ENCODE peak calls at places on chromosomes 4 and X, in four cellular contexts. One of them, this sample, is unnamed.

GRCh38 chr4:17347445-17347844 is 164.4 kb downstream of the QDPR start:
- DNase-seq in A549: peak
- DNase-seq in HepG2: peak
- DNase-seq in IMR-90: peak
- DNase-seq in this sample: peak

GRCh38 chrX:51614353-51614752 is 4.4 kb downstream of the CENPVL3 start:
- DNase-seq in A549: peak
- DNase-seq in HepG2: peak
- DNase-seq in IMR-90: peak
- DNase-seq in this sample: peak

GRCh38 chrX:86946569-86946968 is 571.0 kb upstream of the KLHL4 start:
- DNase-seq in A549: peak
- DNase-seq in IMR-90: peak
- DNase-seq in HepG2: peak
- DNase-seq in this sample: peak

GRCh38 chrX:46551494-46552128 is 6.4 kb upstream of the ZNF674 start:
- DNase-seq in A549: no peak
- DNase-seq in IMR-90: peak
- DNase-seq in HepG2: no peak
- DNase-seq in this sample: no peak

GRCh38 chr4:136551753-136552152 is 980.5 kb downstream of the PCDH18 start:
- DNase-seq in A549: no peak
- DNase-seq in IMR-90: no peak
- DNase-seq in HepG2: no peak
- DNase-seq in this sample: no peak

GRCh38 chr4:53050361-53050774 is 188.3 kb downstream of the RASL11B start:
- DNase-seq in IMR-90: no peak
- DNase-seq in A549: no peak
- DNase-seq in HepG2: no peak
- DNase-seq in this sample: no peak

GRCh38 chr4:76182463-76182862 is 31.2 kb downstream of the SCARB2 start:
- DNase-seq in IMR-90: no peak
- DNase-seq in HepG2: no peak
- DNase-seq in A549: no peak
- DNase-seq in this sample: no peak

GRCh38 chr4:94452476-94453300 is 946 bp downstream of the PDLIM5 start:
- DNase-seq in HepG2: peak
- DNase-seq in IMR-90: peak
- DNase-seq in A549: peak
- DNase-seq in this sample: peak

GRCh38 chr4:3176625-3177229 is 72.2 kb upstream of the MSANTD1 start:
- DNase-seq in A549: no peak
- DNase-seq in HepG2: no peak
- DNase-seq in IMR-90: no peak
- DNase-seq in this sample: no peak

GRCh38 chr4:71689822-71690221 is 94.1 kb downstream of the GC start:
- DNase-seq in A549: no peak
- DNase-seq in HepG2: no peak
- DNase-seq in IMR-90: no peak
- DNase-seq in this sample: no peak

GRCh38 chr4:163528618-163529017 is 34.1 kb downstream of the TMA16 start:
- DNase-seq in HepG2: no peak
- DNase-seq in A549: no peak
- DNase-seq in IMR-90: no peak
- DNase-seq in this sample: no peak

GRCh38 chrX:105658136-105658535 is 164.2 kb upstream of the NRK start:
- DNase-seq in HepG2: no peak
- DNase-seq in A549: no peak
- DNase-seq in IMR-90: no peak
- DNase-seq in this sample: no peak

GRCh38 chr4:139154538-139154937 is 22.5 kb downstream of the ELF2 start:
- DNase-seq in A549: no peak
- DNase-seq in HepG2: peak
- DNase-seq in IMR-90: no peak
- DNase-seq in this sample: peak

GRCh38 chr4:102478186-102478585 is 23.0 kb upstream of the NFKB1 start:
- DNase-seq in HepG2: peak
- DNase-seq in A549: no peak
- DNase-seq in IMR-90: no peak
- DNase-seq in this sample: no peak

GRCh38 chr4:40173470-40173875 is 23.4 kb upstream of the RHOH start:
- DNase-seq in A549: no peak
- DNase-seq in IMR-90: no peak
- DNase-seq in HepG2: no peak
- DNase-seq in this sample: no peak

GRCh38 chr4:144645621-144646522 is at the start of gene HHIP:
- DNase-seq in IMR-90: peak
- DNase-seq in HepG2: peak
- DNase-seq in A549: peak
- DNase-seq in this sample: peak

GRCh38 chr4:112361181-112361791 is 64.1 kb downstream of the ALPK1 start:
- DNase-seq in IMR-90: peak
- DNase-seq in A549: peak
- DNase-seq in HepG2: peak
- DNase-seq in this sample: no peak

GRCh38 chrX:129931411-129932136 is 25.6 kb downstream of the UTP14A start:
- DNase-seq in IMR-90: peak
- DNase-seq in A549: peak
- DNase-seq in HepG2: peak
- DNase-seq in this sample: peak

GRCh38 chr4:124943145-124943889 is 230.8 kb upstream of the ANKRD50 start:
- DNase-seq in IMR-90: no peak
- DNase-seq in HepG2: no peak
- DNase-seq in A549: peak
- DNase-seq in this sample: no peak

GRCh38 chrX:10729000-10729399 is 108.6 kb upstream of the MID1 start:
- DNase-seq in IMR-90: no peak
- DNase-seq in HepG2: no peak
- DNase-seq in A549: no peak
- DNase-seq in this sample: no peak

GRCh38 chr4:14084598-14084997 is 457.1 kb upstream of the BOD1L1 start:
- DNase-seq in IMR-90: no peak
- DNase-seq in HepG2: no peak
- DNase-seq in A549: no peak
- DNase-seq in this sample: no peak

GRCh38 chrX:69031971-69032391 is 133.3 kb downstream of the PJA1 start:
- DNase-seq in HepG2: no peak
- DNase-seq in A549: no peak
- DNase-seq in IMR-90: peak
- DNase-seq in this sample: no peak

GRCh38 chrX:121958886-121959285 is 911.5 kb downstream of the GLUD2 start:
- DNase-seq in A549: no peak
- DNase-seq in IMR-90: no peak
- DNase-seq in HepG2: no peak
- DNase-seq in this sample: no peak

GRCh38 chrX:97766496-97767095 is 882.9 kb downstream of the RPA4 start:
- DNase-seq in A549: no peak
- DNase-seq in IMR-90: no peak
- DNase-seq in HepG2: no peak
- DNase-seq in this sample: no peak

GRCh38 chr4:64967286-64967685 is 558.0 kb upstream of the TECRL start:
- DNase-seq in A549: no peak
- DNase-seq in HepG2: no peak
- DNase-seq in IMR-90: no peak
- DNase-seq in this sample: no peak

GRCh38 chrX:125810856-125811255 is 355.2 kb downstream of the DCAF12L2 start:
- DNase-seq in IMR-90: no peak
- DNase-seq in HepG2: no peak
- DNase-seq in A549: no peak
- DNase-seq in this sample: no peak

GRCh38 chr4:139814285-139815015 is 148.8 kb downstream of the MGST2 start:
- DNase-seq in IMR-90: peak
- DNase-seq in HepG2: no peak
- DNase-seq in A549: no peak
- DNase-seq in this sample: no peak

GRCh38 chr4:183333202-183333601 is 11.0 kb upstream of the CLDN24 start:
- DNase-seq in IMR-90: no peak
- DNase-seq in HepG2: no peak
- DNase-seq in A549: no peak
- DNase-seq in this sample: no peak

GRCh38 chrX:23008431-23009099 is 8.8 kb downstream of the DDX53 start:
- DNase-seq in A549: peak
- DNase-seq in IMR-90: peak
- DNase-seq in HepG2: peak
- DNase-seq in this sample: no peak

GRCh38 chr4:142778430-142778829 is 67.7 kb downstream of the INPP4B start:
- DNase-seq in HepG2: no peak
- DNase-seq in IMR-90: peak
- DNase-seq in A549: no peak
- DNase-seq in this sample: no peak

GRCh38 chr4:169108303-169108702 is 98.2 kb upstream of the CBR4 start:
- DNase-seq in HepG2: peak
- DNase-seq in IMR-90: no peak
- DNase-seq in A549: no peak
- DNase-seq in this sample: no peak

DNA sequence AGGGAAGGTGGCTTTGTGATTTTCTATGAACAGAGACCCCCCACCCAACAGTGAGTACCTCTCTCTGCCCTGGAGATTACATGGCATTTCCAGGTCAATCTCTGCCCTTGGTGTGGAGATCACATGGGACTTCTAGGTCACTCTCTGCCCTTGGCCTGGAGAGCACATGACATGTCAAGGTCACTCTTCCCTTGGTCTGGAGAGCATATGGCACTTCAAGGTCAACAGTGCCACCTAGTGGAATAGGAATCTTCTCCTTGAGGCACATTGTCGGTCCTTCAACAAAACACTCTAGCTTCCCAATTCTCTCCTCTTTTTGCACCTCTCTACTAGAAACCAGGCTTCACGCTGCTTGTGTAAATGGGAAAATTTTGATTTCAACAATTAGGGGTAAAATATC is 66.2 kb upstream of the TACR3 start:
- DNase-seq in HepG2: peak
- DNase-seq in A549: peak
- DNase-seq in IMR-90: no peak
- DNase-seq in this sample: peak
- TF ChIP-seq RFX5 in HepG2: no peak
- TF ChIP-seq RFX5 in A549: no peak
- TF ChIP-seq RFX5 in IMR-90: no peak
- TF ChIP-seq RFX5 in this sample: no peak

GRCh38 chrX:104270916-104271512 is 16.3 kb upstream of the ESX1 start:
- DNase-seq in A549: peak
- DNase-seq in IMR-90: peak
- DNase-seq in HepG2: peak
- DNase-seq in this sample: peak
- TF ChIP-seq MAZ in A549: no peak
- TF ChIP-seq MAZ in IMR-90: no peak
- TF ChIP-seq MAZ in HepG2: no peak
- TF ChIP-seq MAZ in this sample: no peak

DNA sequence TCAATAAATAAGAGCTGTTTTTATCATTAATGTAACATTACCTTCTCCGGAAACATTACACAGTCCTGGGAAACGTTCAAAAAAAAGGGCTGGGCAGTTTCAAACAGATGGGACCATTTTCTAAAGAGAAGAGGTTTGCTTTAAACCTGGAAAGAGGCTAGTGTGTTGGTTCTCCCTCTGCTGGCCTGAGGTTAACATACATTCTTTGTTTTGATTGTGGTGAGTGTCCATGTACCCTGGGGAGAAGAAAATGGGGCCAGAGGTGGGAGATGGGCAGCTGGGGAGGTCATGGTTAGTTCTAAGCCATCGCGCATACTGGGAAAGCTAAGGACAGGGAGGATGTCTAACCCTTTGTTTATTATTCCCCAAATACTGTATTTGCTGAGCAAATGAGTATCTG is 194.7 kb downstream of the CPEB2 start:
- DNase-seq in A549: peak
- DNase-seq in HepG2: peak
- DNase-seq in IMR-90: peak
- DNase-seq in this sample: no peak
- TF ChIP-seq RFX5 in A549: no peak
- TF ChIP-seq RFX5 in HepG2: no peak
- TF ChIP-seq RFX5 in IMR-90: no peak
- TF ChIP-seq RFX5 in this sample: no peak

DNA sequence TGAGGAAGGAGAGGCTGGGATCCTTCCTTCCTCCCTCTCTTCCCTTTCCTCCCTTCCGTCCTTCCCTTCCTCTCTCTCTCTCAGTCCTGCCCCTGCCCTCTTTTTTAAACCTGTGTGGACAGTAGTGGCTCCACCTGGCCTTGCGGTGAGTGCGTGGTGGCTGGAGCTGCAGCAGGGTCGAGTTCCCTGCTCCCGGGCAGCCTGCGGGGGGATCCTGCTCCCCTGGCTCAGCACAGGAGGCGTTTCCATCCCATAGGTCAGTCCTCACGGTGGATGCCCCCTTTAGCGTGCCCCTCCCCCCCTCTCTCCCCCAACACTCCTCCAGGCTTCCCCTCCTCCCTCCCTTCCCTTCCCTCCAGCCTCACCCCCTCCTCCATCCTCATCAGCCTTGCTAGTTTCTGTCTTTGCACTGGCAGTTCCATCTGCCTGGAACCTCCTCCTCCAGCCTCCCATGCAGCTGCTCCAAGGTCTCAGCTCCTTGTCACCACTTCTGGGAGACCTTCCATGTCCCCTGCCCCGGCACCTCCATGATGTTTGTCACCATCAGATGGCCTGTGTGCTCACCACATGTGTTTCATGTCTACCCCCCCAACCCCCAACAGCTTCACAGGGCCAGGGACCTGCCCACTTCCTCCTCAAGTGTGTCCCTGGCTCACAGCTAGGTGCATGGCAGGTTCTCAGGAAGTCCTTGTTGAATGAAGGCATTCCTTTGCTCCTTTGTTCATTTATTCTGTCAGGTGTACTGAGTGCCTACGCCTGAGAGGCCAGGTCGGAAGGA is 68.4 kb downstream of the PSAPL1 start:
- DNase-seq in HepG2: no peak
- DNase-seq in A549: no peak
- DNase-seq in IMR-90: no peak
- DNase-seq in this sample: no peak
- TF ChIP-seq MAZ in HepG2: no peak
- TF ChIP-seq MAZ in A549: no peak
- TF ChIP-seq MAZ in IMR-90: no peak
- TF ChIP-seq MAZ in this sample: no peak

GRCh38 chrX:28312965-28313364 is 274.3 kb upstream of the IL1RAPL1 start:
- DNase-seq in HepG2: no peak
- DNase-seq in IMR-90: peak
- DNase-seq in A549: no peak
- DNase-seq in this sample: no peak
- TF ChIP-seq RFX5 in HepG2: no peak
- TF ChIP-seq RFX5 in IMR-90: no peak
- TF ChIP-seq RFX5 in A549: no peak
- TF ChIP-seq RFX5 in this sample: no peak

GRCh38 chr4:5128569-5128968 is 77.3 kb downstream of the STK32B start:
- DNase-seq in IMR-90: no peak
- DNase-seq in A549: no peak
- DNase-seq in HepG2: no peak
- DNase-seq in this sample: no peak
- TF ChIP-seq MAZ in IMR-90: no peak
- TF ChIP-seq MAZ in A549: no peak
- TF ChIP-seq MAZ in HepG2: no peak
- TF ChIP-seq MAZ in this sample: no peak

GRCh38 chrX:133391116-133391515 is 24.2 kb downstream of the GPC4 start:
- DNase-seq in A549: no peak
- DNase-seq in HepG2: no peak
- DNase-seq in IMR-90: no peak
- DNase-seq in this sample: no peak

GRCh38 chrX:133389975-133390374 is 25.3 kb downstream of the GPC4 start:
- DNase-seq in IMR-90: no peak
- DNase-seq in HepG2: no peak
- DNase-seq in A549: no peak
- DNase-seq in this sample: no peak

GRCh38 chrX:133394765-133395164 is 20.5 kb downstream of the GPC4 start:
- DNase-seq in IMR-90: no peak
- DNase-seq in A549: no peak
- DNase-seq in HepG2: no peak
- DNase-seq in this sample: no peak

GRCh38 chrX:133390647-133391046 is 24.6 kb downstream of the GPC4 start:
- DNase-seq in HepG2: no peak
- DNase-seq in IMR-90: no peak
- DNase-seq in A549: no peak
- DNase-seq in this sample: no peak
- TF ChIP-seq RFX5 in HepG2: no peak
- TF ChIP-seq RFX5 in IMR-90: no peak
- TF ChIP-seq RFX5 in A549: no peak
- TF ChIP-seq RFX5 in this sample: no peak